ENCODE peak calls at places on chromosomes 13 and 19, in eight cellular contexts. One of them, this sample, is unnamed.

GRCh38 chr13:93646247-93646646 is 419.6 kb downstream of the GPC6 start:
- DNase-seq in epithelial cell of esophagus: no peak
- DNase-seq in IMR-90: no peak
- DNase-seq in mucosa of gallbladder: no peak
- DNase-seq in endothelial cell: no peak
- DNase-seq in OCI-M1: no peak
- DNase-seq in KBM-7: no peak
- DNase-seq in suprapubic skin: no peak
- DNase-seq in this sample: no peak

GRCh38 chr13:112767506-112768471 is 78.0 kb downstream of the ATP11A start:
- DNase-seq in epithelial cell of esophagus: no peak
- DNase-seq in IMR-90: no peak
- DNase-seq in mucosa of gallbladder: no peak
- DNase-seq in endothelial cell: no peak
- DNase-seq in OCI-M1: no peak
- DNase-seq in KBM-7: no peak
- DNase-seq in suprapubic skin: no peak
- DNase-seq in this sample: peak; percentile 52

GRCh38 chr13:94006271-94006670 is 473.2 kb downstream of the DCT start:
- DNase-seq in epithelial cell of esophagus: no peak
- DNase-seq in IMR-90: no peak
- DNase-seq in mucosa of gallbladder: no peak
- DNase-seq in endothelial cell: no peak
- DNase-seq in OCI-M1: no peak
- DNase-seq in KBM-7: no peak
- DNase-seq in suprapubic skin: no peak
- DNase-seq in this sample: no peak

GRCh38 chr19:45542234-45542668 is 35.0 kb downstream of the VASP start:
- DNase-seq in epithelial cell of esophagus: peak; percentile 53
- DNase-seq in IMR-90: no peak
- DNase-seq in mucosa of gallbladder: no peak
- DNase-seq in endothelial cell: no peak
- DNase-seq in OCI-M1: no peak
- DNase-seq in KBM-7: peak; percentile 24
- DNase-seq in suprapubic skin: no peak
- DNase-seq in this sample: no peak

GRCh38 chr13:99857738-99858137 is 113.8 kb downstream of the ZIC5 start:
- DNase-seq in epithelial cell of esophagus: no peak
- DNase-seq in IMR-90: no peak
- DNase-seq in mucosa of gallbladder: no peak
- DNase-seq in endothelial cell: no peak
- DNase-seq in OCI-M1: no peak
- DNase-seq in KBM-7: no peak
- DNase-seq in suprapubic skin: no peak
- DNase-seq in this sample: no peak

GRCh38 chr19:51289635-51290034 is 21.8 kb upstream of the IGLON5 start:
- DNase-seq in epithelial cell of esophagus: no peak
- DNase-seq in IMR-90: no peak
- DNase-seq in mucosa of gallbladder: no peak
- DNase-seq in endothelial cell: no peak
- DNase-seq in OCI-M1: no peak
- DNase-seq in KBM-7: no peak
- DNase-seq in suprapubic skin: no peak
- DNase-seq in this sample: no peak

GRCh38 chr13:100658363-100658762 is 16.2 kb downstream of the TMTC4 start:
- DNase-seq in epithelial cell of esophagus: no peak
- DNase-seq in IMR-90: no peak
- DNase-seq in mucosa of gallbladder: no peak
- DNase-seq in endothelial cell: no peak
- DNase-seq in OCI-M1: no peak
- DNase-seq in KBM-7: peak; percentile 71
- DNase-seq in suprapubic skin: no peak
- DNase-seq in this sample: no peak

GRCh38 chr13:109611912-109612691 is 174.3 kb downstream of the IRS2 start:
- DNase-seq in epithelial cell of esophagus: peak; percentile 44
- DNase-seq in IMR-90: no peak
- DNase-seq in mucosa of gallbladder: no peak
- DNase-seq in endothelial cell: no peak
- DNase-seq in OCI-M1: no peak
- DNase-seq in KBM-7: no peak
- DNase-seq in suprapubic skin: no peak
- DNase-seq in this sample: no peak

GRCh38 chr13:22198656-22199217 is 527.9 kb downstream of the FGF9 start:
- DNase-seq in epithelial cell of esophagus: no peak
- DNase-seq in IMR-90: no peak
- DNase-seq in mucosa of gallbladder: no peak
- DNase-seq in endothelial cell: no peak
- DNase-seq in OCI-M1: no peak
- DNase-seq in KBM-7: no peak
- DNase-seq in suprapubic skin: no peak
- DNase-seq in this sample: no peak

GRCh38 chr13:112818040-112818697 is 128.3 kb downstream of the ATP11A start:
- DNase-seq in epithelial cell of esophagus: no peak
- DNase-seq in IMR-90: no peak
- DNase-seq in mucosa of gallbladder: no peak
- DNase-seq in endothelial cell: no peak
- DNase-seq in OCI-M1: no peak
- DNase-seq in KBM-7: no peak
- DNase-seq in suprapubic skin: peak; percentile 18
- DNase-seq in this sample: no peak

GRCh38 chr13:41699759-41700158 is 242.4 kb downstream of the RGCC start:
- DNase-seq in epithelial cell of esophagus: no peak
- DNase-seq in IMR-90: no peak
- DNase-seq in mucosa of gallbladder: no peak
- DNase-seq in endothelial cell: no peak
- DNase-seq in OCI-M1: no peak
- DNase-seq in KBM-7: no peak
- DNase-seq in suprapubic skin: no peak
- DNase-seq in this sample: no peak

GRCh38 chr19:51271015-51271600 is 20.2 kb downstream of the SIGLECL1 start:
- DNase-seq in epithelial cell of esophagus: no peak
- DNase-seq in IMR-90: no peak
- DNase-seq in mucosa of gallbladder: no peak
- DNase-seq in endothelial cell: no peak
- DNase-seq in OCI-M1: no peak
- DNase-seq in KBM-7: no peak
- DNase-seq in suprapubic skin: no peak
- DNase-seq in this sample: no peak

GRCh38 chr19:39154626-39155100 is 29.1 kb downstream of the PAK4 start:
- DNase-seq in epithelial cell of esophagus: peak; percentile 88
- DNase-seq in IMR-90: no peak
- DNase-seq in mucosa of gallbladder: peak; percentile 68
- DNase-seq in endothelial cell: no peak
- DNase-seq in OCI-M1: no peak
- DNase-seq in KBM-7: no peak
- DNase-seq in suprapubic skin: no peak
- DNase-seq in this sample: peak; percentile 67

GRCh38 chr19:33638167-33639033 is 16.6 kb downstream of the CHST8 start:
- DNase-seq in epithelial cell of esophagus: no peak
- DNase-seq in IMR-90: no peak
- DNase-seq in mucosa of gallbladder: no peak
- DNase-seq in endothelial cell: no peak
- DNase-seq in OCI-M1: no peak
- DNase-seq in KBM-7: no peak
- DNase-seq in suprapubic skin: peak; percentile 3
- DNase-seq in this sample: no peak

GRCh38 chr19:32438751-32439150 is 33.2 kb downstream of the DPY19L3 start:
- DNase-seq in epithelial cell of esophagus: no peak
- DNase-seq in IMR-90: no peak
- DNase-seq in mucosa of gallbladder: no peak
- DNase-seq in endothelial cell: no peak
- DNase-seq in OCI-M1: no peak
- DNase-seq in KBM-7: no peak
- DNase-seq in suprapubic skin: no peak
- DNase-seq in this sample: no peak

GRCh38 chr13:106981050-106981449 is 413.1 kb upstream of the ARGLU1 start:
- DNase-seq in epithelial cell of esophagus: no peak
- DNase-seq in IMR-90: no peak
- DNase-seq in mucosa of gallbladder: no peak
- DNase-seq in endothelial cell: no peak
- DNase-seq in OCI-M1: no peak
- DNase-seq in KBM-7: no peak
- DNase-seq in suprapubic skin: no peak
- DNase-seq in this sample: no peak

This sample was measured in transverse colon.